ENCODE peak calls at places on chromosomes 16 and 17, in five cellular contexts. Q is fibroblast of mammary gland, H is dorsolateral prefrontal cortex, K is pancreas, F is fibroblast of lung. Z is an unnamed sample.

GRCh38 chr17:76805319-76805718 is 62.9 kb upstream of the MGAT5B start:
- DNase-seq in K (no peak), F (peak), H (no peak), Q (peak), Z (peak)

GRCh38 chr17:39187152-39187830 is 10.2 kb downstream of the CACNB1 start:
- DNase-seq in F (no peak), K (no peak), H (no peak), Q (no peak), Z (no peak)

GRCh38 chr16:27369806-27370205 is 32.2 kb upstream of the IL21R start:
- DNase-seq in F (peak), Q (peak), H (no peak), K (no peak), Z (peak)

GRCh38 chr17:76700627-76701470 is 9.9 kb downstream of the MXRA7 start:
- DNase-seq in Q (peak), H (no peak), K (no peak), F (peak), Z (peak)

GRCh38 chr16:68396481-68396880 is 51.8 kb downstream of the SMPD3 start:
- DNase-seq in H (no peak), F (peak), Q (peak), K (peak), Z (peak)

GRCh38 chr16:84677017-84677803 is 22.6 kb upstream of the USP10 start:
- DNase-seq in Q (no peak), K (no peak), F (no peak), H (no peak), Z (no peak)

GRCh38 chr16:2337431-2338296 is 2.9 kb downstream of the ABCA3 start:
- DNase-seq in Q (no peak), K (no peak), F (no peak), H (no peak), Z (no peak)

GRCh38 chr17:49438439-49438861 is 23.8 kb upstream of the PHB1 start:
- DNase-seq in F (no peak), H (no peak), K (no peak), Q (no peak), Z (no peak)

GRCh38 chr17:80453980-80454556 is 22.3 kb downstream of the NPTX1 start:
- DNase-seq in K (no peak), Q (no peak), F (peak), H (no peak), Z (peak)

GRCh38 chr17:46995841-46996571 is 17.0 kb upstream of the RPRML start:
- DNase-seq in Q (peak), H (no peak), K (no peak), F (no peak), Z (peak)

GRCh38 chr17:14396542-14396941 is 95.7 kb downstream of the HS3ST3B1 start:
- DNase-seq in K (no peak), Q (peak), H (no peak), F (peak), Z (peak)

GRCh38 chr16:29674188-29674587 is 4.8 kb upstream of the QPRT start:
- DNase-seq in H (peak), F (peak), Q (peak), K (no peak), Z (peak)

GRCh38 chr16:68311316-68311620 is 449 bp downstream of the PRMT7 start:
- DNase-seq in K (no peak), H (no peak), F (no peak), Q (peak), Z (no peak)

GRCh38 chr17:17853811-17854527 is 17.2 kb upstream of the SREBF1 start:
- DNase-seq in Q (no peak), H (no peak), F (no peak), K (no peak), Z (no peak)

GRCh38 chr16:70433456-70434103 is 5.3 kb downstream of the ST3GAL2 start:
- DNase-seq in F (peak), H (no peak), K (no peak), Q (peak), Z (peak)

GRCh38 chr16:71746442-71747046 is 22.0 kb upstream of the PHLPP2 start:
- DNase-seq in Q (peak), K (no peak), F (peak), H (no peak), Z (peak)

GRCh38 chr17:81528384-81528650 is 140 bp downstream of the FSCN2 start:
- DNase-seq in F (no peak), H (no peak), K (no peak), Q (no peak), Z (no peak)

GRCh38 chr17:79029327-79030009 is 5.5 kb downstream of the C1QTNF1 start:
- DNase-seq in K (no peak), Q (no peak), F (no peak), H (no peak), Z (no peak)

GRCh38 chr16:68353366-68353765 is 42.5 kb downstream of the PRMT7 start:
- DNase-seq in K (no peak), H (no peak), Q (no peak), F (no peak), Z (no peak)

GRCh38 chr17:82891911-82892310 is 52.1 kb upstream of the ZNF750 start:
- DNase-seq in K (no peak), F (no peak), Q (no peak), H (no peak), Z (no peak)

DNA sequence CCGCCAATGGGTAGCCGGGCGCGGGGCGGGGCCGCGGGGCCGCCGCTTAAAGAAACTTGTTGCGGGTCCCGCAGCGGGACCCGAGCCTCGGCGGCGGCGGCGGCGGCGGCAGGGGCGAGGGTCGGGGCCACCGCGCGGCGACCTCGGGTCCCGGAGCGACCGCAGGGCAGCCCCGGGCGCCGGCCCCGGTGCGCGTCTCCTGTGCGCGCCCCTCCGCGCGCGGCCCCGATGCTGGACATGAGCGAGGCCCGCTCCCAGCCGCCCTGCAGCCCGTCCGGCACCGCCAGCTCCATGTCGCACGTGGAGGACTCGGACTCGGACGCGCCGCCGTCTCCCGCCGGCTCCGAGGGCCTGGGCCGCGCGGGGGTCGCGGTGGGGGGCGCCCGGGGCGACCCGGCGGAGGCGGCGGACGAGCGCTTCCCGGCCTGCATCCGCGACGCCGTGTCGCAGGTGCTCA is at the start of gene SOX8:
- DNase-seq in H (no peak), K (no peak), Q (no peak), F (no peak), Z (no peak)
- H3K4me3 ChIP-seq in H (peak), K (peak), Q (no peak), F (peak), Z (peak)

DNA sequence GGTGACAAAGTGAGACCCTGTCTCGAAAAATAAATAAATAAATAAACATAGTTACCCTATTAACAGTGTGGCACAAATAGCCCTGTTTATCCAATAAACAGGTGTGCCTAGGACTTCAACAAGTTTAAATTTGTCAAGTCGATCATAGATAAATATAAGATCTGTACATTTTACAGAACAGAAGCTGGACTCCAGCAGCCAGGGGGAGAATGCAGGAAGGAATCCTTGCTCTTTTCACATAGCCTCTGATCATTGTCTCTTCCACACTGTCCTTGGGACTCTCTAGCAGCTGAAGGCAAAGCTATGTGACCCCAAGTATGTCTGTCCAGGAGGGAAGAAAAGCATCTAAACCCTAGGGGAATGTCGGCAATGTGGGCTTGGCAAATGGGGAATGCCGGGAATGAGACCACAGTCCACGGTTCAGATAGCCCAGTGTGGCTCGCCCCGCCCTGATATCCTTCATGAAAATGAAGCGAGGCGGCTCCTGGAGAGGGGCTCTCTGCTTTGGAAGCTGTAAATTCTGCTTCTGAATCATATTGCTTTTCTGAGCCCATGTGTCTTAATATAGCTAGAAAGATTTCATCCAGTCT is 24.8 kb upstream of the GRB2 start:
- DNase-seq in K (no peak), F (no peak), H (no peak), Q (no peak), Z (peak)
- TF ChIP-seq CTCF in K (no peak), F (no peak), H (no peak), Q (no peak), Z (no peak)

GRCh38 chr17:32486701-32487459 is at the start of gene CDK5R1:
- DNase-seq in F (peak), K (peak), Q (no peak), H (no peak), Z (peak)
- H3K4me3 ChIP-seq in F (peak), K (peak), Q (peak), H (peak), Z (peak)

GRCh38 chr17:8650119-8650499 is 19.6 kb upstream of the MYH10 start:
- DNase-seq in Q (no peak), H (no peak), F (no peak), K (no peak), Z (no peak)

GRCh38 chr17:8647202-8647601 is 16.7 kb upstream of the MYH10 start:
- DNase-seq in K (no peak), F (no peak), H (no peak), Q (no peak), Z (no peak)

GRCh38 chr17:8649157-8650118 is 18.9 kb upstream of the MYH10 start:
- DNase-seq in H (no peak), F (peak), Q (peak), K (no peak), Z (peak)

GRCh38 chr17:8654822-8655221 is 24.3 kb upstream of the MYH10 start:
- DNase-seq in K (no peak), H (no peak), Q (no peak), F (no peak), Z (no peak)

GRCh38 chr17:8651013-8651412 is 20.5 kb upstream of the MYH10 start:
- DNase-seq in K (no peak), H (no peak), F (no peak), Q (no peak), Z (no peak)
- TF ChIP-seq CTCF in K (no peak), H (no peak), F (no peak), Q (no peak), Z (no peak)

Z was measured in fibroblast of the aortic adventitia.